ENCODE peak calls at places on chromosomes 1 and 21, in four cellular contexts. D, E, H and Q are unnamed samples.

GRCh38 chr1:174789399-174789798 is 210.3 kb upstream of the CACYBP start:
- DNase-seq in D (peak), E (no peak), H (no peak), Q (no peak)

GRCh38 chr1:50779811-50780210 is 180.3 kb downstream of the FAF1 start:
- DNase-seq in D (no peak), E (no peak), H (no peak), Q (no peak)

GRCh38 chr1:114530224-114530623 is 19.2 kb upstream of the TRIM33 start:
- DNase-seq in D (no peak), E (no peak), H (no peak), Q (no peak)

GRCh38 chr1:180571832-180572636 is 13.3 kb downstream of the OVAAL start:
- DNase-seq in D (peak), E (peak), H (no peak), Q (no peak)

GRCh38 chr1:36920801-36921405 is 113.4 kb downstream of the GRIK3 start:
- DNase-seq in D (no peak), E (no peak), H (no peak), Q (no peak)

GRCh38 chr1:156912310-156912709 is 8.1 kb upstream of the LRRC71 start:
- DNase-seq in D (no peak), E (no peak), H (no peak), Q (no peak)

GRCh38 chr1:44652445-44653106 is 21.7 kb downstream of the TMEM53 start:
- DNase-seq in D (peak), E (no peak), H (peak), Q (peak)

GRCh38 chr1:95622609-95623008 is 388.6 kb downstream of the RWDD3 start:
- DNase-seq in D (no peak), E (no peak), H (no peak), Q (no peak)

GRCh38 chr21:31909153-31909771 is 36.4 kb downstream of the HUNK start:
- DNase-seq in D (no peak), E (no peak), H (no peak), Q (no peak)

GRCh38 chr1:214234635-214235025 is 46.3 kb upstream of the SMYD2 start:
- DNase-seq in D (no peak), E (no peak), H (no peak), Q (no peak)

GRCh38 chr1:165633624-165634023 is 2.6 kb downstream of the MGST3 start:
- DNase-seq in D (no peak), E (no peak), H (no peak), Q (no peak)

GRCh38 chr1:112520166-112520565 is 11.4 kb downstream of the WNT2B start:
- DNase-seq in D (no peak), E (no peak), H (no peak), Q (no peak)

GRCh38 chr1:161885013-161885412 is 118.9 kb downstream of the ATF6 start:
- DNase-seq in D (no peak), E (no peak), H (no peak), Q (no peak)

GRCh38 chr1:247409869-247410544 is 6.0 kb upstream of the NLRP3 start:
- DNase-seq in D (no peak), E (no peak), H (no peak), Q (no peak)

GRCh38 chr1:152906023-152906565 is 2.3 kb upstream of the IVL start:
- DNase-seq in D (no peak), E (peak), H (no peak), Q (no peak)

GRCh38 chr21:22885079-22885478 is 1886.9 kb downstream of the NCAM2 start:
- DNase-seq in D (no peak), E (no peak), H (no peak), Q (no peak)

GRCh38 chr1:46612937-46613660 is 3.5 kb downstream of the MOB3C start:
- DNase-seq in D (no peak), E (no peak), H (no peak), Q (no peak)

GRCh38 chr1:107009286-107009685 is 47.2 kb upstream of the PRMT6 start:
- DNase-seq in D (no peak), E (no peak), H (no peak), Q (no peak)

GRCh38 chr1:119742193-119742592 is 26.5 kb downstream of the HMGCS2 start:
- DNase-seq in D (no peak), E (no peak), H (no peak), Q (no peak)

GRCh38 chr1:61056674-61057439 is 25.5 kb upstream of the NFIA start:
- DNase-seq in D (peak), E (peak), H (no peak), Q (no peak)

GRCh38 chr1:32454726-32455125 is 10.1 kb upstream of the ZBTB8B start:
- DNase-seq in D (no peak), E (no peak), H (peak), Q (no peak)

GRCh38 chr1:157626099-157626498 is 28.2 kb upstream of the FCRL4 start:
- DNase-seq in D (peak), E (peak), H (peak), Q (no peak)

GRCh38 chr1:43009274-43009673 is 50.6 kb upstream of the SLC2A1 start:
- DNase-seq in D (peak), E (no peak), H (no peak), Q (no peak)

GRCh38 chr1:23403038-23403336 is 21.6 kb downstream of the TCEA3 start:
- DNase-seq in D (peak), E (peak), H (no peak), Q (peak)

GRCh38 chr1:24151175-24151533 is 8.2 kb upstream of the IL22RA1 start:
- DNase-seq in D (no peak), E (no peak), H (peak), Q (no peak)

GRCh38 chr1:230905733-230906132 is 37.4 kb upstream of the C1orf198 start:
- DNase-seq in D (no peak), E (no peak), H (no peak), Q (no peak)

GRCh38 chr1:32972814-32973428 is 8.3 kb upstream of the RNF19B start:
- DNase-seq in D (no peak), E (no peak), H (no peak), Q (no peak)

GRCh38 chr1:156704930-156705320 is 458 bp downstream of the CRABP2 start:
- DNase-seq in D (no peak), E (no peak), H (no peak), Q (no peak)

GRCh38 chr21:45848352-45848751 is 133.2 kb upstream of the COL6A1 start:
- DNase-seq in D (no peak), E (no peak), H (no peak), Q (no peak)

GRCh38 chr1:157994081-157994581 is 686 bp downstream of the KIRREL1 start:
- DNase-seq in D (no peak), E (no peak), H (no peak), Q (no peak)

GRCh38 chr1:91817506-91817905 is 68.4 kb downstream of the TGFBR3 start:
- DNase-seq in D (no peak), E (no peak), H (no peak), Q (no peak)

GRCh38 chr1:91826248-91826647 is 59.7 kb downstream of the TGFBR3 start:
- DNase-seq in D (no peak), E (no peak), H (no peak), Q (no peak)

GRCh38 chr1:91818713-91818975 is 67.3 kb downstream of the TGFBR3 start:
- DNase-seq in D (no peak), E (no peak), H (no peak), Q (no peak)

GRCh38 chr1:91819038-91819788 is 66.7 kb downstream of the TGFBR3 start:
- DNase-seq in D (no peak), E (no peak), H (peak), Q (no peak)

GRCh38 chr1:91821126-91821868 is 64.7 kb downstream of the TGFBR3 start:
- DNase-seq in D (peak), E (no peak), H (no peak), Q (no peak)
- TF ChIP-seq POLR2AphosphoS5 in D (no peak), E (no peak), H (no peak), Q (no peak)

DNA sequence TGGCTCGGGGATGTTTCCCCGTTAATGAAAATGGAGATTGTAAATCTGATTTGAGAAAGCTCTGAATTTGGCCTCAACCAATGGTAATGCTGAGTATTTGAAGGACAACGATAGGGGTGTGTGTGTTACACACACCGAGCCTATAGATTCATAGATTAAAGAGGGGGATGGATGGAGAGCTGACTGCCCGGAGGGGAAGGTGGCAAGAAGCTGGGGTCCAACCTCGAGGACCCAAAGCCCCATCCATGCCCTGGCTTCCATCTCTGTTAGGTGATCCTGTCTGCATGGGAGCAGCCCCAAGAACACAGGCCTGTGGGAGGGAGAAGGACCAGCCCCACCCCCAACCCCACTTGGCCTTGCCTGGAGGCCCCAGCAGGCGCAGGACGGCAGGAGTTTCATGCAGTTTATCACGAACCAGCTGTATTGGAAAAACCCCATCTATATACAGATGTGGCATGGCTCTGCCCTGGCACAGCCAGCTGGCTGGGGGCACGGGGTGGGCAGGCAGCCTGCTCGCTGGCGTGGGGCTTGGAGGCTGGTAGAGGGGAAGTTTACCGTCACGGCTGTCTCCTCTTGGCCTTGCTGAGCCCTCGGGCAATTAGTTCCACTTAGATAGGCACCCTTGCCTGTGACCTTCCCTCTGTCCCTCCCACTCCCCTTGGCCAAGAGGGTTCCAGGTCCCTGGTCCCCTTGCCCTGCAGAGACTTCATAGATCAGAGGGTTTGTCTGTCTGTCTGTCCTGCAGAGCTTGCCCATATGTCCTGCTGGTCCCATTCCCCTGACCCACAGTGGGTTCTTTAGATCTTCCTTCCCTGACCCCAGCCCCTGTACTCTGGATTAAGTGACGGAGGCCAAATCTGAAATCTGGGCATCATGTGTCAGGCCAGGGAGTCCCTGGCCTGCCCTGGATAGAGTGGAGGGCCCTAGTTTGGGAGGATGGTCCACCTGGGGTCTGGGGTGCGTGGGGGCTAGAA is 3.0 kb downstream of the HSPB7 start:
- DNase-seq in D (peak), E (no peak), H (no peak), Q (no peak)
- TF ChIP-seq TCF7L2 in D (no peak), E (no peak), H (no peak), Q (no peak)

DNA sequence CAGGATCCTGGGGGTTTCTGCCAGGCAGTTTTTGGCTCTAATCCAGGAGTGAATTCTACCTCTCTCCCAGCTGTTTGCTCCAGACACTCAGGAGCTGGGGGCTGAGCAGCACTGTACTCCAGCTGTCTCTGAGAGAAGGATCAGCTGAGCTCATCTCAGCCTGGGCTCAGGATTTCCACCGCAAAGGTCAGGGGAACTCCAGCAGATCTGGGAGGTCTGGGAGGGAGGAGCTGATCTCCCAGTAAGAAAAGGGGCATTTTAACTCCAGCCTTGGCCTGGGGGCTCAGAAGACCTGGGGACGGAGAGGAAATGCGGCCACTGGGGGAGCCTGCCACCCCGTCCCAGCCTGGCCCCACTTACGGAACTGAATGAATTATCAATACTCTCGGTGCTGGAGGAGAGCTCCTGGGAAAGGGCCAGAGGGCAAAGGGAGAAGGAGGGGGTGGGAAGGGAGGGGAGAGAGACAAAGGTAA is 17.3 kb downstream of the PI4KB start:
- DNase-seq in D (no peak), E (no peak), H (no peak), Q (no peak)
- TF ChIP-seq POLR2AphosphoS5 in D (no peak), E (no peak), H (no peak), Q (no peak)

GRCh38 chr1:178548108-178548507 is 35.2 kb downstream of the TEX35 start:
- DNase-seq in D (no peak), E (no peak), H (no peak), Q (no peak)
- TF ChIP-seq TCF7L2 in D (no peak), E (no peak), H (no peak), Q (no peak)

GRCh38 chr1:226404063-226404903 is 3.6 kb downstream of the PARP1 start:
- DNase-seq in D (no peak), E (no peak), H (peak), Q (no peak)
- TF ChIP-seq POLR2AphosphoS5 in D (no peak), E (no peak), H (no peak), Q (no peak)

GRCh38 chr1:21647431-21648373 is 21.5 kb downstream of the RAP1GAP start:
- DNase-seq in D (peak), E (peak), H (no peak), Q (no peak)
- TF ChIP-seq TCF7L2 in D (no peak), E (no peak), H (no peak), Q (no peak)

GRCh38 chr1:81808760-81809159 is 8.0 kb downstream of the ADGRL2 start:
- DNase-seq in D (no peak), E (no peak), H (peak), Q (no peak)
- TF ChIP-seq POLR2AphosphoS5 in D (no peak), E (no peak), H (no peak), Q (no peak)